ENCODE peak calls at places on chromosomes 4 and X, in four cellular contexts. A is GM10248, Q is GOT3, U is left lung. V is an unnamed sample.

GRCh38 chrX:129843459-129844306 is at the start of gene ZDHHC9:
- DNase-seq in U (peak), Q (peak), A (peak), V (peak)

GRCh38 chr4:14259926-14260325 is 632.4 kb upstream of the BOD1L1 start:
- DNase-seq in Q (no peak), U (no peak), A (no peak), V (no peak)

GRCh38 chrX:118345045-118345400 is 883 bp upstream of the WDR44 start:
- DNase-seq in Q (no peak), U (no peak), A (peak), V (no peak)

GRCh38 chr4:102713096-102713495 is 47.7 kb downstream of the MANBA start:
- DNase-seq in U (no peak), Q (no peak), A (no peak), V (no peak)

GRCh38 chr4:54296548-54297203 is 67.6 kb downstream of the PDGFRA start:
- DNase-seq in Q (no peak), U (no peak), A (no peak), V (no peak)

GRCh38 chrX:397575-397974 is 10.9 kb upstream of the PPP2R3B start:
- DNase-seq in Q (no peak), U (no peak), A (no peak), V (no peak)

GRCh38 chr4:149788286-149788685 is 27.4 kb downstream of the IQCM start:
- DNase-seq in Q (no peak), A (no peak), U (no peak), V (no peak)

GRCh38 chrX:98057176-98057575 is 1173.5 kb downstream of the RPA4 start:
- DNase-seq in A (no peak), U (no peak), Q (no peak), V (no peak)

GRCh38 chrX:1466232-1466661 is 13.5 kb upstream of the ASMTL start:
- DNase-seq in U (no peak), Q (no peak), A (no peak), V (no peak)

GRCh38 chrX:9312922-9313867 is 151.7 kb upstream of the TBL1X start:
- DNase-seq in Q (no peak), A (peak), U (peak), V (no peak)

GRCh38 chr4:176084769-176085168 is 19.1 kb downstream of the WDR17 start:
- DNase-seq in A (no peak), Q (no peak), U (no peak), V (no peak)

GRCh38 chr4:184282895-184283654 is 65.4 kb upstream of the ENPP6 start:
- DNase-seq in A (peak), Q (no peak), U (no peak), V (no peak)

GRCh38 chrX:19715711-19716638 is 171.4 kb downstream of the SH3KBP1 start:
- DNase-seq in U (no peak), Q (no peak), A (no peak), V (no peak)

GRCh38 chrX:150854856-150855255 is 43.6 kb downstream of the CD99L2 start:
- DNase-seq in A (no peak), U (no peak), Q (no peak), V (no peak)

GRCh38 chrX:29699214-29699613 is 516.1 kb upstream of the MAGEB2 start:
- DNase-seq in Q (no peak), A (no peak), U (no peak), V (no peak)

GRCh38 chr4:95122001-95122400 is 364.2 kb downstream of the BMPR1B start:
- DNase-seq in Q (no peak), U (no peak), A (no peak), V (no peak)

GRCh38 chr4:176824645-176825366 is 32.1 kb upstream of the VEGFC start:
- DNase-seq in Q (no peak), U (no peak), A (no peak), V (no peak)

GRCh38 chr4:78168029-78168428 is 110.9 kb downstream of the FRAS1 start:
- DNase-seq in Q (no peak), U (no peak), A (no peak), V (no peak)

GRCh38 chr4:105327222-105327621 is 146.6 kb downstream of the PPA2 start:
- DNase-seq in Q (no peak), U (no peak), A (no peak), V (no peak)

GRCh38 chr4:26321326-26322276 is 787 bp downstream of the RBPJ start:
- DNase-seq in Q (no peak), U (no peak), A (no peak), V (no peak)

GRCh38 chr4:154560824-154561231 is 2.0 kb upstream of the FGB start:
- DNase-seq in Q (no peak), A (no peak), U (no peak), V (no peak)

GRCh38 chr4:155546451-155546850 is 120.2 kb upstream of the GUCY1A1 start:
- DNase-seq in Q (no peak), A (no peak), U (no peak), V (no peak)

GRCh38 chr4:106763044-106763443 is 273.1 kb downstream of the DKK2 start:
- DNase-seq in U (no peak), A (no peak), Q (no peak), V (no peak)

GRCh38 chr4:145557720-145558119 is 61.5 kb upstream of the MMAA start:
- DNase-seq in Q (no peak), A (peak), U (no peak), V (no peak)

GRCh38 chr4:96598465-96598864 is 758.6 kb downstream of the PDHA2 start:
- DNase-seq in A (no peak), Q (no peak), U (no peak), V (no peak)

GRCh38 chrX:9148626-9149385 is 114.9 kb upstream of the FAM9B start:
- DNase-seq in Q (no peak), A (no peak), U (no peak), V (no peak)

GRCh38 chrX:9935436-9935835 is 31.7 kb upstream of the CLDN34 start:
- DNase-seq in A (no peak), U (no peak), Q (no peak), V (no peak)

GRCh38 chr4:114028071-114028470 is 48.6 kb upstream of the ARSJ start:
- DNase-seq in Q (no peak), U (no peak), A (no peak), V (no peak)

GRCh38 chr4:185721190-185721948 is 90.6 kb downstream of the SORBS2 start:
- DNase-seq in A (no peak), Q (no peak), U (no peak), V (no peak)

GRCh38 chrX:41320393-41320792 is 13.6 kb upstream of the DDX3X start:
- DNase-seq in Q (no peak), A (no peak), U (no peak), V (no peak)

GRCh38 chr4:118389731-118390520 is 37.1 kb upstream of the PRSS12 start:
- DNase-seq in Q (no peak), U (no peak), A (no peak), V (no peak)

GRCh38 chr4:47209833-47210232 is 178.5 kb downstream of the GABRB1 start:
- DNase-seq in A (no peak), Q (no peak), U (no peak), V (no peak)

GRCh38 chrX:2485789-2486345 is 14.9 kb downstream of the DHRSX start:
- DNase-seq in U (no peak), Q (no peak), A (no peak), V (no peak)

GRCh38 chr4:75985116-75985515 is 5.6 kb downstream of the SDAD1 start:
- DNase-seq in A (no peak), Q (peak), U (no peak), V (no peak)

V was measured in thoracic aorta.